ENCODE peak calls at places on chromosomes 1 and 21, in five cellular contexts. One of them, this sample, is unnamed.

GRCh38 chr1:236332092-236332758 is 50.5 kb upstream of the ERO1B start:
- DNase-seq in NCI-H2081 treated with DMSO at 0.1 percent for 48 hours: no peak
- DNase-seq in aorta: no peak
- DNase-seq in GM12865: no peak
- DNase-seq in PC-3: no peak
- DNase-seq in this sample: no peak

GRCh38 chr1:69585666-69586065 is 17.9 kb downstream of the LRRC7 start:
- DNase-seq in NCI-H2081 treated with DMSO at 0.1 percent for 48 hours: no peak
- DNase-seq in PC-3: no peak
- DNase-seq in GM12865: no peak
- DNase-seq in aorta: no peak
- DNase-seq in this sample: no peak

GRCh38 chr1:43913666-43914325 is 19.8 kb upstream of the ARTN start:
- DNase-seq in PC-3: no peak
- DNase-seq in GM12865: no peak
- DNase-seq in NCI-H2081 treated with DMSO at 0.1 percent for 48 hours: no peak
- DNase-seq in aorta: no peak
- DNase-seq in this sample: peak

GRCh38 chr1:147177611-147178370 is 5.5 kb upstream of the PRKAB2 start:
- DNase-seq in PC-3: peak
- DNase-seq in aorta: no peak
- DNase-seq in NCI-H2081 treated with DMSO at 0.1 percent for 48 hours: no peak
- DNase-seq in GM12865: no peak
- DNase-seq in this sample: no peak

GRCh38 chr1:12480748-12481362 is 137.2 kb downstream of the DHRS3 start:
- DNase-seq in NCI-H2081 treated with DMSO at 0.1 percent for 48 hours: no peak
- DNase-seq in aorta: peak
- DNase-seq in GM12865: no peak
- DNase-seq in PC-3: peak
- DNase-seq in this sample: peak

GRCh38 chr1:16326833-16327404 is 25.4 kb downstream of the FBXO42 start:
- DNase-seq in aorta: no peak
- DNase-seq in PC-3: no peak
- DNase-seq in NCI-H2081 treated with DMSO at 0.1 percent for 48 hours: no peak
- DNase-seq in GM12865: no peak
- DNase-seq in this sample: no peak

GRCh38 chr1:58447047-58447446 is 99.5 kb downstream of the OMA1 start:
- DNase-seq in GM12865: no peak
- DNase-seq in aorta: no peak
- DNase-seq in NCI-H2081 treated with DMSO at 0.1 percent for 48 hours: no peak
- DNase-seq in PC-3: no peak
- DNase-seq in this sample: no peak

GRCh38 chr1:93459126-93459525 is 11.2 kb downstream of the FNBP1L start:
- DNase-seq in GM12865: no peak
- DNase-seq in PC-3: no peak
- DNase-seq in NCI-H2081 treated with DMSO at 0.1 percent for 48 hours: no peak
- DNase-seq in aorta: no peak
- DNase-seq in this sample: no peak

GRCh38 chr21:42411891-42412635 is 8.4 kb downstream of the UBASH3A start:
- DNase-seq in PC-3: no peak
- DNase-seq in NCI-H2081 treated with DMSO at 0.1 percent for 48 hours: no peak
- DNase-seq in aorta: no peak
- DNase-seq in GM12865: no peak
- DNase-seq in this sample: peak

GRCh38 chr1:55015123-55015522 is 16.4 kb downstream of the BSND start:
- DNase-seq in NCI-H2081 treated with DMSO at 0.1 percent for 48 hours: no peak
- DNase-seq in GM12865: no peak
- DNase-seq in aorta: peak
- DNase-seq in PC-3: no peak
- DNase-seq in this sample: no peak

GRCh38 chr1:65075123-65075976 is 72.7 kb upstream of the AK4 start:
- DNase-seq in aorta: peak
- DNase-seq in NCI-H2081 treated with DMSO at 0.1 percent for 48 hours: peak
- DNase-seq in GM12865: peak
- DNase-seq in PC-3: peak
- DNase-seq in this sample: no peak

GRCh38 chr1:113452921-113453770 is 62.8 kb downstream of the MAGI3 start:
- DNase-seq in GM12865: peak
- DNase-seq in PC-3: peak
- DNase-seq in aorta: no peak
- DNase-seq in NCI-H2081 treated with DMSO at 0.1 percent for 48 hours: no peak
- DNase-seq in this sample: peak

GRCh38 chr1:27603320-27603961 is 503 bp downstream of the AHDC1 start:
- DNase-seq in PC-3: no peak
- DNase-seq in GM12865: peak
- DNase-seq in NCI-H2081 treated with DMSO at 0.1 percent for 48 hours: no peak
- DNase-seq in aorta: peak
- DNase-seq in this sample: no peak

GRCh38 chr1:45679123-45679522 is 7.2 kb downstream of the GPBP1L1 start:
- DNase-seq in PC-3: peak
- DNase-seq in aorta: no peak
- DNase-seq in NCI-H2081 treated with DMSO at 0.1 percent for 48 hours: no peak
- DNase-seq in GM12865: no peak
- DNase-seq in this sample: no peak

GRCh38 chr1:46549697-46550681 is 1.5 kb downstream of the KNCN start:
- DNase-seq in PC-3: peak
- DNase-seq in GM12865: peak
- DNase-seq in NCI-H2081 treated with DMSO at 0.1 percent for 48 hours: no peak
- DNase-seq in aorta: no peak
- DNase-seq in this sample: no peak

GRCh38 chr1:200290010-200290685 is 119.7 kb downstream of the ZNF281 start:
- DNase-seq in aorta: no peak
- DNase-seq in GM12865: peak
- DNase-seq in PC-3: peak
- DNase-seq in NCI-H2081 treated with DMSO at 0.1 percent for 48 hours: no peak
- DNase-seq in this sample: no peak

GRCh38 chr1:110616587-110616986 is 10.4 kb upstream of the KCNA2 start:
- DNase-seq in NCI-H2081 treated with DMSO at 0.1 percent for 48 hours: no peak
- DNase-seq in aorta: no peak
- DNase-seq in GM12865: no peak
- DNase-seq in PC-3: peak
- DNase-seq in this sample: no peak

GRCh38 chr1:84103197-84103992 is 40.7 kb upstream of the PRKACB start:
- DNase-seq in NCI-H2081 treated with DMSO at 0.1 percent for 48 hours: no peak
- DNase-seq in GM12865: peak
- DNase-seq in PC-3: peak
- DNase-seq in aorta: peak
- DNase-seq in this sample: peak

GRCh38 chr1:39525366-39526165 is 34.1 kb downstream of the BMP8A start:
- DNase-seq in GM12865: peak
- DNase-seq in aorta: no peak
- DNase-seq in PC-3: no peak
- DNase-seq in NCI-H2081 treated with DMSO at 0.1 percent for 48 hours: no peak
- DNase-seq in this sample: no peak

GRCh38 chr1:147545133-147545532 is 3.8 kb downstream of the BCL9 start:
- DNase-seq in GM12865: peak
- DNase-seq in PC-3: peak
- DNase-seq in aorta: peak
- DNase-seq in NCI-H2081 treated with DMSO at 0.1 percent for 48 hours: no peak
- DNase-seq in this sample: peak

GRCh38 chr21:42750737-42751530 is 97.5 kb downstream of the PDE9A start:
- DNase-seq in aorta: no peak
- DNase-seq in GM12865: no peak
- DNase-seq in NCI-H2081 treated with DMSO at 0.1 percent for 48 hours: no peak
- DNase-seq in PC-3: no peak
- DNase-seq in this sample: no peak

GRCh38 chr21:24076179-24076578 is 1531.1 kb downstream of the MRPL39 start:
- DNase-seq in PC-3: peak
- DNase-seq in aorta: no peak
- DNase-seq in GM12865: no peak
- DNase-seq in NCI-H2081 treated with DMSO at 0.1 percent for 48 hours: no peak
- DNase-seq in this sample: no peak

GRCh38 chr1:113904292-113904673 is 316 bp downstream of the AP4B1 start:
- DNase-seq in GM12865: no peak
- DNase-seq in aorta: no peak
- DNase-seq in PC-3: no peak
- DNase-seq in NCI-H2081 treated with DMSO at 0.1 percent for 48 hours: no peak
- DNase-seq in this sample: no peak

GRCh38 chr1:3917761-3918160 is 17.7 kb upstream of the C1orf174 start:
- DNase-seq in PC-3: no peak
- DNase-seq in GM12865: no peak
- DNase-seq in NCI-H2081 treated with DMSO at 0.1 percent for 48 hours: no peak
- DNase-seq in aorta: no peak
- DNase-seq in this sample: no peak